ENCODE peak calls at places on chromosomes 13 and 19, in nine cellular contexts. K, U, T, X, E, O, L, F and Q are unnamed samples.

GRCh38 chr19:30314805-30315155 is 57.4 kb upstream of the ZNF536 start:
- DNase-seq in U (no peak), L (no peak), T (no peak), F (no peak), E (no peak), K (no peak), X (no peak), O (no peak), Q (no peak)

GRCh38 chr19:14450168-14450874 is 17.2 kb downstream of the PKN1 start:
- DNase-seq in K (no peak), E (peak), U (peak), L (peak), F (no peak), T (no peak), O (no peak), X (no peak), Q (peak)

GRCh38 chr13:86882107-86882506 is 789.1 kb upstream of the SLITRK5 start:
- DNase-seq in U (no peak), F (no peak), K (no peak), E (no peak), L (no peak), X (no peak), O (no peak), T (no peak), Q (no peak)

GRCh38 chr19:40159744-40160143 is 31.5 kb upstream of the MAP3K10 start:
- DNase-seq in O (no peak), K (no peak), X (no peak), T (no peak), L (no peak), F (no peak), E (no peak), U (no peak), Q (no peak)

GRCh38 chr13:98198683-98199082 is 21.6 kb upstream of the RNF113B start:
- DNase-seq in O (no peak), K (no peak), T (no peak), U (no peak), F (no peak), E (no peak), X (no peak), L (no peak), Q (no peak)

GRCh38 chr19:6378036-6378435 is 2.3 kb upstream of the PSPN start:
- DNase-seq in O (peak), K (peak), E (no peak), X (no peak), F (no peak), L (no peak), T (no peak), U (no peak), Q (no peak)

GRCh38 chr19:41868120-41868988 is 8.3 kb downstream of the RPS19 start:
- DNase-seq in T (no peak), O (no peak), E (no peak), L (no peak), F (no peak), U (no peak), X (no peak), K (no peak), Q (peak)

GRCh38 chr13:39023761-39024160 is 14.1 kb downstream of the PROSER1 start:
- DNase-seq in E (no peak), T (no peak), L (peak), F (no peak), U (no peak), O (no peak), X (no peak), K (no peak), Q (no peak)

GRCh38 chr19:9917322-9917721 is 19.0 kb downstream of the OLFM2 start:
- DNase-seq in U (peak), T (no peak), X (no peak), L (peak), O (no peak), K (peak), F (peak), E (peak), Q (peak)

GRCh38 chr13:44713793-44714469 is 137.8 kb upstream of the TSC22D1 start:
- DNase-seq in X (no peak), F (no peak), K (peak), O (peak), L (peak), T (no peak), U (no peak), E (peak), Q (no peak)

GRCh38 chr13:46605824-46606554 is 53.0 kb downstream of the LRCH1 start:
- DNase-seq in X (peak), F (no peak), T (no peak), U (no peak), E (no peak), K (no peak), L (no peak), O (no peak), Q (no peak)

GRCh38 chr19:58332697-58333096 is 5.9 kb downstream of the ZSCAN22 start:
- DNase-seq in L (no peak), U (no peak), F (no peak), T (no peak), E (no peak), K (no peak), X (no peak), O (no peak), Q (no peak)